ENCODE peak calls at places on chromosomes 5 and 9, in eight cellular contexts. One of them, this sample, is unnamed. For H3K36me3, the result is how much of the 10 kb centered on the place peaks cover.

GRCh38 chr5:139651863-139652787 is 4.0 kb downstream of the CXXC5 start:
- DNase-seq in right atrium auricular region: peak
- DNase-seq in endodermal cell: peak
- DNase-seq in right lobe of liver: peak
- DNase-seq in DND-41: peak
- DNase-seq in heart left ventricle: peak
- DNase-seq in transverse colon: peak
- DNase-seq in lower lobe of right lung: peak
- DNase-seq in this sample: peak

GRCh38 chr5:96687812-96688453 is 25.8 kb downstream of the CAST start:
- DNase-seq in heart left ventricle: no peak
- DNase-seq in lower lobe of right lung: no peak
- DNase-seq in right lobe of liver: no peak
- DNase-seq in endodermal cell: no peak
- DNase-seq in DND-41: no peak
- DNase-seq in right atrium auricular region: no peak
- DNase-seq in transverse colon: no peak
- DNase-seq in this sample: no peak

GRCh38 chr5:144187699-144188294 is 17.1 kb downstream of the KCTD16 start:
- DNase-seq in heart left ventricle: peak
- DNase-seq in DND-41: peak
- DNase-seq in endodermal cell: no peak
- DNase-seq in right lobe of liver: peak
- DNase-seq in transverse colon: peak
- DNase-seq in lower lobe of right lung: peak
- DNase-seq in right atrium auricular region: no peak
- DNase-seq in this sample: peak

GRCh38 chr9:109108318-109108717 is 11.4 kb downstream of the TMEM245 start:
- DNase-seq in transverse colon: no peak
- DNase-seq in lower lobe of right lung: no peak
- DNase-seq in endodermal cell: no peak
- DNase-seq in heart left ventricle: no peak
- DNase-seq in DND-41: no peak
- DNase-seq in right lobe of liver: no peak
- DNase-seq in right atrium auricular region: no peak
- DNase-seq in this sample: no peak

GRCh38 chr9:16719921-16720320 is 150.5 kb downstream of the BNC2 start:
- DNase-seq in heart left ventricle: no peak
- DNase-seq in lower lobe of right lung: no peak
- DNase-seq in DND-41: no peak
- DNase-seq in right lobe of liver: no peak
- DNase-seq in right atrium auricular region: no peak
- DNase-seq in transverse colon: no peak
- DNase-seq in endodermal cell: no peak
- DNase-seq in this sample: no peak

GRCh38 chr5:112374818-112375217 is 44.3 kb downstream of the EPB41L4A start:
- DNase-seq in right atrium auricular region: no peak
- DNase-seq in transverse colon: no peak
- DNase-seq in endodermal cell: no peak
- DNase-seq in DND-41: no peak
- DNase-seq in lower lobe of right lung: no peak
- DNase-seq in right lobe of liver: no peak
- DNase-seq in heart left ventricle: no peak
- DNase-seq in this sample: no peak

GRCh38 chr9:134385873-134386370 is 59.7 kb downstream of the RXRA start:
- DNase-seq in endodermal cell: no peak
- DNase-seq in right lobe of liver: no peak
- DNase-seq in lower lobe of right lung: no peak
- DNase-seq in DND-41: no peak
- DNase-seq in heart left ventricle: no peak
- DNase-seq in transverse colon: no peak
- DNase-seq in right atrium auricular region: no peak
- DNase-seq in this sample: no peak

GRCh38 chr9:120715331-120715924 is 1.2 kb upstream of the MEGF9 start:
- DNase-seq in lower lobe of right lung: no peak
- DNase-seq in DND-41: no peak
- DNase-seq in right atrium auricular region: peak
- DNase-seq in right lobe of liver: peak
- DNase-seq in transverse colon: peak
- DNase-seq in endodermal cell: peak
- DNase-seq in heart left ventricle: peak
- DNase-seq in this sample: peak

GRCh38 chr5:151101151-151101550 is 20.3 kb upstream of the TNIP1 start:
- DNase-seq in right atrium auricular region: no peak
- DNase-seq in transverse colon: no peak
- DNase-seq in lower lobe of right lung: no peak
- DNase-seq in right lobe of liver: no peak
- DNase-seq in endodermal cell: no peak
- DNase-seq in DND-41: no peak
- DNase-seq in heart left ventricle: no peak
- DNase-seq in this sample: no peak

GRCh38 chr9:114190563-114190905 is 35.2 kb downstream of the COL27A1 start:
- DNase-seq in DND-41: no peak
- DNase-seq in lower lobe of right lung: no peak
- DNase-seq in endodermal cell: no peak
- DNase-seq in transverse colon: no peak
- DNase-seq in heart left ventricle: no peak
- DNase-seq in right lobe of liver: no peak
- DNase-seq in right atrium auricular region: no peak
- DNase-seq in this sample: no peak

GRCh38 chr5:107593009-107593408 is 77.7 kb downstream of the EFNA5 start:
- DNase-seq in DND-41: no peak
- DNase-seq in right lobe of liver: no peak
- DNase-seq in right atrium auricular region: no peak
- DNase-seq in heart left ventricle: no peak
- DNase-seq in endodermal cell: no peak
- DNase-seq in lower lobe of right lung: no peak
- DNase-seq in transverse colon: no peak
- DNase-seq in this sample: no peak

GRCh38 chr9:129280236-129281231 is 102.5 kb upstream of the IER5L start:
- DNase-seq in heart left ventricle: peak
- DNase-seq in endodermal cell: peak
- DNase-seq in right lobe of liver: peak
- DNase-seq in lower lobe of right lung: peak
- DNase-seq in transverse colon: peak
- DNase-seq in DND-41: no peak
- DNase-seq in right atrium auricular region: peak
- DNase-seq in this sample: no peak

GRCh38 chr9:94655739-94656138 is 16.4 kb upstream of the FBP1 start:
- DNase-seq in lower lobe of right lung: no peak
- DNase-seq in transverse colon: no peak
- DNase-seq in heart left ventricle: no peak
- DNase-seq in right lobe of liver: no peak
- DNase-seq in right atrium auricular region: no peak
- DNase-seq in DND-41: peak
- DNase-seq in endodermal cell: no peak
- DNase-seq in this sample: no peak

GRCh38 chr5:34043099-34043876 is at the start of gene C1QTNF3:
- DNase-seq in right atrium auricular region: no peak
- DNase-seq in heart left ventricle: no peak
- DNase-seq in right lobe of liver: no peak
- DNase-seq in lower lobe of right lung: no peak
- DNase-seq in endodermal cell: no peak
- DNase-seq in DND-41: no peak
- DNase-seq in transverse colon: no peak
- DNase-seq in this sample: no peak

DNA sequence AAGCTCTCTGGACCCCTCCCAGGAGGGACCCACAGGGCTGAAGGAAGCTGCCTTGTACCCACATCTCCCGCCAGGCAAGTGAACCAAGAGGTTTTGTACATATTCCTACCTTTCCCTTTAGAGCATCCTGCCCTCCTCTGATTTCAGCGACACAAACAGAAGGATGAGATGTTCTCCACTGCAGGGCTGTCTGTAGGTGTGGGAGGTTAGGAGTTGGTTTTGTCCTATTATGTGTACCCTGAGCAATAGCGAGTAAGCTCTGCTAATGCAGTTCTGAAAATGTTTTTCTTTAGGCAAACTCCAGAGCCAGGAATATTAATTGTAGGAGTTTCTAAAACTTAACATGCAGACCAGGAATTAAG is 13.0 kb downstream of the SQSTM1 start:
- DNase-seq in right lobe of liver: no peak
- DNase-seq in endodermal cell: no peak
- DNase-seq in right atrium auricular region: no peak
- DNase-seq in DND-41: no peak
- DNase-seq in lower lobe of right lung: no peak
- DNase-seq in transverse colon: no peak
- DNase-seq in heart left ventricle: no peak
- DNase-seq in this sample: no peak
- H3K36me3 ChIP-seq in right lobe of liver: under half
- H3K36me3 ChIP-seq in endodermal cell: half or more
- H3K36me3 ChIP-seq in right atrium auricular region: half or more
- H3K36me3 ChIP-seq in DND-41: half or more
- H3K36me3 ChIP-seq in lower lobe of right lung: half or more
- H3K36me3 ChIP-seq in transverse colon: under half
- H3K36me3 ChIP-seq in heart left ventricle: half or more
- H3K36me3 ChIP-seq in this sample: under half

DNA sequence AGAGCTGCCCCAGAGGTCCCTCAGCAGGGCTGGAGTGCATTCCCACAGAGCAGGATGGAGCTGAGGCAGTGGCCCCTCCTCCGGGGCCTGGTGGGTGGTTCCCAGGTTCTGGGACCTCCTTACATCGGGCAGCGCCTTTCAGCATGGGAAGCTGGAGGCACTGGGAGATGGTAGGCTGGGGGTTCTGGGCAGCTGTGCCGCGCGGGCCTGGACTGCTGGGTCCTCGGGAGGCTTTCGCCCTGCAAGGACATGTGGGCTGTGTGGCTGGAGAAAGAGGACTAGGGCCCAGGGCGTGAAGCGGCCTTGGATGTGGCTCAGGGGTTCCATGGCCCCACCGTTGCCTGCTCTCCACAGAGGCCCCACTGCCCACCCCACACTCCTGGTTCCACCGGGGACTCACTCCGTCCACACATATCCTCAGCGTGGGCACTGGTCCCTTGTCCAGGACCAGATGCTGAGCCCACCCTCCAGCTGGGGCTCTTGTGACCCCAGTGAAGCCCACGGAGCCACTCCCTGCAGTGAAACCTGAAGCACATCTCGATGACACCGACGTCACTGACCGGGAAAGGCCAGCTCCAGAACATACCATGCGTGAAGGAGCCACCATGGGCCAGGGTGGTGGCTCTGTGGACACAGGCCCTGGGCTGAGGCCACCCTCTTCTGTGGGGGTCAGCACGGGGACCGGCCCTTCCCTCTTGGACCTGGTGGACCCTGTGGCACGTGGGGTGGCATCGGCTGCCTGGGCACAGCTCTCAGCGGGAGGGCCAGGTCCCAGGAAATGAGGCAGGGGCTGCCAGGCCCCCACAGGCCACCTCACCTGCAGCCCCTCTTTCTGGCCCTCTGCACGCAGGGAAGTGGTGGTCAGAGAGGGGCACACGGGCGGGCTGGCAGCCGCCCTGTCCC is 31.5 kb upstream of the NKD2 start:
- DNase-seq in endodermal cell: peak
- DNase-seq in DND-41: no peak
- DNase-seq in transverse colon: no peak
- DNase-seq in lower lobe of right lung: peak
- DNase-seq in right lobe of liver: no peak
- DNase-seq in right atrium auricular region: no peak
- DNase-seq in heart left ventricle: peak
- DNase-seq in this sample: no peak
- H3K4me3 ChIP-seq in endodermal cell: no peak
- H3K4me3 ChIP-seq in DND-41: no peak
- H3K4me3 ChIP-seq in transverse colon: no peak
- H3K4me3 ChIP-seq in lower lobe of right lung: no peak
- H3K4me3 ChIP-seq in right lobe of liver: no peak
- H3K4me3 ChIP-seq in right atrium auricular region: no peak
- H3K4me3 ChIP-seq in heart left ventricle: no peak
- H3K4me3 ChIP-seq in this sample: no peak

DNA sequence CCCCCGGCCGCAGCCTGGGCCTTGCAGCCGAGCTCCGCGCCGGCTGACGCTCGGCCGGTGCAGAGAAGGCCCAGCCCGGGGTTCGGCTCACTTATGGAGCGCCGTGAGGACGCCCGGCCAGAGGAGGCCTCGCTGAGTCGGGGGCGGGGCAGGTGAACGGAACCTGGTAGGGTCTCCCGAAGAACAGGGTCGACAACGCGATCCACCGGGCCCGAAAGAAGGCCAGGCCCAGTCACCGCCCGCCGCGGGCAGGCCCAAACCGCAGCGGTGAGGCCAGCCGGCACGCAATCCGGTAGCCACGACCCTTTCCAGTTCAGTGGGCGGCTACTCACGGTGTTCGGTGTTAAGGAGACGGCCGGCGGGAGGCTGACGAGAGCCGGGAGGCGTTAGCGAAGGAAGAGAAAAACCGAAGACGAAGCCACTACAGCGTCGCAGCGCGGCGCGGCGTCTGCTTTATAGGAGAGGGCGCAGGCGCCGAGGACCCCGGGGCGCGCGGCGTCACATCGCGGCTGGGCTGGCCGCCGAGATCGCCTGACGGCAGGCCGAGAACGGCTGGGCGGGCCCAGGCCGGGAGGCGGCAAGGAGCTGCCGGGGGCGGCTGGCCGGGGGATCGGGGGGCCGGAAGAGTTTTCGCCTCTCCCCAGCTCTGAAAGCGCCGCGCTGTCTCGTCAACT is at the start of gene SKP1:
- DNase-seq in right lobe of liver: peak
- DNase-seq in endodermal cell: peak
- DNase-seq in transverse colon: peak
- DNase-seq in DND-41: peak
- DNase-seq in lower lobe of right lung: peak
- DNase-seq in heart left ventricle: peak
- DNase-seq in right atrium auricular region: peak
- DNase-seq in this sample: no peak
- TF ChIP-seq CTCF in right lobe of liver: no peak
- TF ChIP-seq CTCF in endodermal cell: no peak
- TF ChIP-seq CTCF in transverse colon: no peak
- TF ChIP-seq CTCF in DND-41: no peak
- TF ChIP-seq CTCF in lower lobe of right lung: no peak
- TF ChIP-seq CTCF in heart left ventricle: no peak
- TF ChIP-seq CTCF in right atrium auricular region: no peak
- TF ChIP-seq CTCF in this sample: no peak

DNA sequence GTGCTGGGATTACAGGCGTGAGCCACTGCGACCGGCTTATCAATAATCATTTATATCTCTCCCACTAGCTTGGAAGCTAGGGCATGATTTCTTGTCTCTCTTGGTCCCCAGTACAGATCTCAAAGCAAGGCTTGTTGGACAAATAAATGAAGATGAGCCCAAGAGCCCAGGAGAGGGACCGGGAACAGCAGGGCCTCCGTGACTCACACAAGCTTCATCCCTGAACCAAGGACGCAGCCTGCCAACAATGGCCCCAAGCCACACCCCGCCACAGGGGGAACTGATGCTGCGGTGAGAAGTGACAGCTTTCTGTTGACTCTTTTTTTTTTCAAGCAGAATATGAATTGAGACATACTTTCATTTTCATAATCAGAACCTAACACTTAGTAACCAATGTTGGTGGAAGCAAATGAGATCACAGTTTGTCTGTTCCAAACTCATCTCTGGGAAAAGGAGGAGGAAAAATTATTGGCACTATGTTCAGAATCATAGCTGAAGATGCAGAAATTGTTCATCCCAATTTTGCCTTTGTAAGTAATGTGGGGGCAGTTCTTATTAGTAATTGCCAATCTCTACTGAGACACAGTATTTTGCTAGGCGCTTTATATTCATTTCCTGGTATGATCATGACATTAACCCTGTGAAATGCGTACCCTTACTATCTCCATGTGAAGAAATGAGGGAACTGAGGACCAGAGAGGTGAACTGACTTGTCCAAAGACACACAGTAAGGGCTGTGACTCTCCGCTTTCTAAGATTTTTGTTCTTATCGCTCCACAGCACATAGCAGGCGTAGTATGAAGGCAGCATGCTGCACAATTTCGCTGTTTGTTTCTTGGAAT is 6.6 kb upstream of the DUSP1 start:
- DNase-seq in DND-41: peak
- DNase-seq in transverse colon: peak
- DNase-seq in lower lobe of right lung: peak
- DNase-seq in heart left ventricle: peak
- DNase-seq in right lobe of liver: peak
- DNase-seq in endodermal cell: peak
- DNase-seq in right atrium auricular region: peak
- DNase-seq in this sample: no peak
- H3K36me3 ChIP-seq in DND-41: under half
- H3K36me3 ChIP-seq in transverse colon: under half
- H3K36me3 ChIP-seq in lower lobe of right lung: under half
- H3K36me3 ChIP-seq in heart left ventricle: under half
- H3K36me3 ChIP-seq in right lobe of liver: under half
- H3K36me3 ChIP-seq in endodermal cell: under half
- H3K36me3 ChIP-seq in right atrium auricular region: under half
- H3K36me3 ChIP-seq in this sample: under half

This sample was measured in kidney epithelial cell.